ENCODE peak calls at places on chromosomes 6 and 20, in four cellular contexts. P, H, L and F are unnamed samples.

GRCh38 chr6:56708810-56709597 is 66.3 kb upstream of the DST start:
- DNase-seq in P (no peak), H (no peak), L (no peak), F (no peak)

GRCh38 chr6:109896333-109896732 is 81.8 kb upstream of the GPR6 start:
- DNase-seq in P (no peak), H (no peak), L (no peak), F (no peak)

GRCh38 chr6:142088858-142089216 is 43.9 kb upstream of the GJE1 start:
- DNase-seq in P (no peak), L (no peak), H (no peak), F (no peak)

GRCh38 chr6:169692516-169692915 is 9.3 kb downstream of the WDR27 start:
- DNase-seq in P (no peak), L (no peak), H (no peak), F (no peak)

GRCh38 chr20:25248501-25249172 is 752 bp downstream of the PYGB start:
- DNase-seq in P (no peak), L (no peak), H (peak), F (peak)

GRCh38 chr6:32057966-32058365 is 19.8 kb downstream of the CYP21A2 start:
- DNase-seq in P (no peak), H (no peak), L (no peak), F (no peak)

GRCh38 chr6:137043710-137044365 is 927 bp downstream of the IL20RA start:
- DNase-seq in H (peak), P (no peak), L (peak), F (no peak)

GRCh38 chr6:169802790-169803189 is 51.4 kb downstream of the ERMARD start:
- DNase-seq in H (no peak), L (no peak), P (peak), F (no peak)

GRCh38 chr6:36444470-36444869 is 1.7 kb downstream of the KCTD20 start:
- DNase-seq in L (no peak), P (no peak), H (no peak), F (no peak)

GRCh38 chr20:50710492-50711063 is 19.2 kb upstream of the RIPOR3 start:
- DNase-seq in H (no peak), P (no peak), L (no peak), F (no peak)

GRCh38 chr20:25258463-25258805 is 10.5 kb downstream of the PYGB start:
- DNase-seq in P (peak), L (no peak), H (no peak), F (no peak)

GRCh38 chr6:7993952-7994351 is 70.2 kb downstream of the BLOC1S5 start:
- DNase-seq in H (no peak), P (no peak), L (no peak), F (no peak)

GRCh38 chr6:127300411-127300810 is 33.7 kb downstream of the RNF146 start:
- DNase-seq in H (no peak), L (no peak), P (no peak), F (no peak)

GRCh38 chr6:3386374-3386857 is 70.4 kb downstream of the SLC22A23 start:
- DNase-seq in L (no peak), H (peak), P (no peak), F (peak)

GRCh38 chr6:13653296-13653695 is 38.2 kb downstream of the NOL7 start:
- DNase-seq in L (no peak), P (no peak), H (no peak), F (no peak)

GRCh38 chr6:35148167-35148741 is 7.1 kb upstream of the TCP11 start:
- DNase-seq in L (no peak), H (no peak), P (no peak), F (no peak)

GRCh38 chr6:164882236-164882635 is 427.2 kb downstream of the C6orf118 start:
- DNase-seq in P (no peak), H (no peak), L (no peak), F (no peak)

GRCh38 chr6:13380761-13381160 is 52.4 kb upstream of the TBC1D7 start:
- DNase-seq in P (no peak), H (no peak), L (no peak), F (peak)

GRCh38 chr20:49029203-49029602 is 16.9 kb upstream of the CSE1L start:
- DNase-seq in P (no peak), L (no peak), H (no peak), F (no peak)

GRCh38 chr6:143529095-143529494 is 17.6 kb upstream of the FUCA2 start:
- DNase-seq in L (no peak), P (no peak), H (no peak), F (no peak)

GRCh38 chr20:46243707-46244628 is 64.3 kb downstream of the CDH22 start:
- DNase-seq in H (no peak), L (no peak), P (no peak), F (no peak)

GRCh38 chr6:2197177-2197671 is 48.2 kb downstream of the GMDS start:
- DNase-seq in L (no peak), P (no peak), H (no peak), F (no peak)

GRCh38 chr20:36526521-36527011 is 14.8 kb upstream of the MYL9 start:
- DNase-seq in P (no peak), L (no peak), H (no peak), F (no peak)

DNA sequence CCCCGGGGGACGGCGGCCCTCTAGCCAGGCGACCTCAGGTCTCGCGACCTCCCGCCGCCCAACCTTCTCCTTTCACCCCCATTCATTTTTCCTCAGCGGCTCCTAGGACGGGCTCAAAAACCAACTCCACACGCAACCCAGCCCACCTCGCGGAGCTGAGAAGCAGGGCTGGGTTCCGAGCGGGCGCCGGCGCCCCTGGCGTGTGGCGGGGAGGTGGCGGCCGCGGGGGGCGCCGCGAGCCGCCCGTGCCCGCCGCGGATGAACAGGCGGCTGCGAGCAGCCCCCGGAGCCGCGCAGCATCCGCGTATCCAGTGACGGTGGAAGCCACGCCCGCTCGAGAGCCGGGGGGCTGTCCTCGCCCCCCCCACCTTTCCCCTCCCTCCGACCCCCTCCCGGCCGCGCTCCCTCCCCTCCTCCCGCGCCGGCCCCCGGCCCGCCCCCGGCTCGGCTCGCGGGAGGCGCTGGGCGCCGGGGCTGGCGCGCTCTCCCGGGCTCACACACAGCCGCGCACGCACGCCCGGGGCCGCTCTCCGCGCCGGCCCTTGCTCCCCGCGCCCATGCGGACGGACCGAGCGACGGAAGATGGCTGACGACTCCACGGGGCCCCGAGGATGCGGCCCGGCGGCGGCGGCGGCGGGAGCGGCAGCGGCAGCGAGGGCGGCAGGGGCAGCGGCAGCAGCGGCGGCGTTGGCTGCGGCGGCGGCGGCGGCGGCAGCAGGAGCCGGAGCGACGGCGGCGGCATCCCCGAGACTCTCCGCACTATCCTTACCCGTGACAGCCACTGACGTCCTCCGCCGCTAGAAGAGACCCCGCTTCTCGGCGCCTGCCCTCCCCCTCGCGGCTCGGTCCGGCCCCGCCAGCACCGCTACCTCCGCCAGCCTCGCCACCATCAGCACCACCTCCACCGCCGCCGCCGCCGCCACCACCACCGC is at the start of gene SOBP:
- DNase-seq in L (no peak), H (peak), P (peak), F (no peak)
- TF ChIP-seq POLR2AphosphoS5 in L (no peak), H (no peak), P (no peak), F (no peak)

DNA sequence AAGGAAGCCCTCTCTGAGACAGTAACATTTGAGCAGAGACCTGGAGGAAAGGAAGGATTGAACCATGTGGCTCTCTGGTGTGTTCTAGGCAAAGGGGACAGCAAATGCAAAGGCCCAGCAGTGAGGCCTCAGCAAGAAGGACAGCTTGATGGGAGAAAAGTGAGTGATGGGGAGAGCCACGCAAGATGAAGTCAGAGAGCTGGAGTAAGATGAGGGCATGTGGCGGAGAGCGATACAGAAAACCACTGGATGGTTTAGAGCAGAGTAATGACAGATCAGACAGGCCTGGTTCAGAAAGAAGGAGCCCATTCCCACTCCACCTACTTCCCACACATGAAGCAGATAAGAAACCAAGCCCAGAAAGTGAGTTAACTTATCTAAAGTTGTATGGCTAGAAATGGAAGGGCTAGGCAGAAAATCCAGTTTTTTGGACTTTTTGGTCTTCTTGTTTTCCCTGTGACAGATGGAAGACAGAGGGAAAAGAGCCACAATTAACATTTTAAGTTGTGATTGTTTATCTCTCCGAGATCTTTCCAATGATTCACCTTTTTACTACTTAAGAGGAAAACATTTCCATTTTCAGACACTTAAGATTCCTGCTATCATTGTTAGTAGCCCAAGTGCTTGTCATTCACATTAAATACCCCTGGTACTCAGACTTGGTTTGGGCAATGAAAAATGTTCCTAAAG is 723 bp upstream of the SNPH start:
- DNase-seq in P (no peak), H (no peak), L (no peak), F (no peak)
- H3K4me3 ChIP-seq in P (no peak), H (peak), L (peak), F (peak)

GRCh38 chr6:106974337-106974998 is at the start of gene CD24:
- DNase-seq in L (peak), P (peak), H (peak), F (peak)
- TF ChIP-seq POLR2A in L (peak), P (no peak), H (no peak), F (no peak)

DNA sequence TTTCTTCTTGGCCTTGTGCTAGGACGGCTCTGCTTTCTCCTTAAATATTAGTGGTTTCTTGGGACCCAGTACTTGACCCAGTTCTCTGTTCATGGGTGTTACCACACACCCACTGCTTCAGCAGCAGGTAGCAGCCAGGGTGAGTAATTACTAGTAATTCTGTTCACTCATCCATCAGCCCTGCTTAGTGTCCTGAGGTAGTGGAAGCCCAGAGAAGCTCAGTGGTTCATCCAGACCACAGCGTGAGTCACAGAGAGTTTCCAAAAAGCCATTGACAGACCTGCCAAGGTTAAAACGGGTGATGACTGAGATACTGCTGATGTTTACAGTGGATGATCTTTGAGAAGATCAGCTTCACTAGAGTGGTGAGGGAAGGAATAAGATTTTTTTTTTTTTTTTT is 51.7 kb upstream of the HINT3 start:
- DNase-seq in L (no peak), H (no peak), P (no peak), F (no peak)
- TF ChIP-seq POLR2AphosphoS5 in L (no peak), H (no peak), P (no peak), F (no peak)

GRCh38 chr20:62557425-62557824 is 81.6 kb upstream of the GATA5 start:
- DNase-seq in L (no peak), P (no peak), H (no peak), F (no peak)
- H3K4me3 ChIP-seq in L (no peak), P (no peak), H (no peak), F (no peak)

DNA sequence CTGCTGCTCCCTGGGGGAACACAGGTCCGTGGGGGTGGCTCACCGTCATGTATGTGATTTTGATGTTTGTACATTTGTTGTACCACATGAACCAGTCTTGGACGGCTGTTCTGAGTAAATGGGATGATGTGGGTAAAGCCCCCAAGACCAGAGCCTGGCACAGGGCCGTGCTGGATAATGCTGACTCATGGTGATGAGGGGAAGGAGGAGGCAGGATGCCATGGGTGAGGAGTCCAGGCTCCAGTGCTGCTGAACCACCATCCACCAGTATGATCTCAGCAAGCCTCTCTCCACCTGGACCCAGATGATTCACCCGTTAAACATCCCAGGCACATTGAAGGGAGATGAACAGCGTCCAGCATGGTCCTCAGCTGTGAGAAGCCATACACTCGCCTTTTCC is 9.6 kb upstream of the APCDD1L start:
- DNase-seq in P (no peak), H (no peak), L (no peak), F (no peak)
- TF ChIP-seq POLR2A in P (no peak), H (no peak), L (no peak), F (no peak)